ENCODE peak calls at places on chromosomes 1 and 21, in five cellular contexts. X is A549, Y is GM12878, U is HepG2, N is K562. S is an unnamed sample.

GRCh38 chr1:109876617-109877319 is 33.9 kb upstream of the CSF1 start:
- DNase-seq in Y (no peak), N (no peak), U (no peak), X (no peak), S (peak)

GRCh38 chr1:243535014-243535413 is 279.2 kb downstream of the SDCCAG8 start:
- DNase-seq in X (no peak), Y (no peak), N (no peak), U (no peak), S (no peak)

GRCh38 chr21:33229099-33229775 is 501 bp upstream of the IFNAR2 start:
- DNase-seq in Y (no peak), N (no peak), X (no peak), U (no peak), S (no peak)

GRCh38 chr1:202844259-202844658 is 33.5 kb downstream of the PCAT6 start:
- DNase-seq in X (no peak), N (no peak), U (no peak), Y (no peak), S (no peak)

GRCh38 chr1:63414691-63415090 is 47.3 kb downstream of the ALG6 start:
- DNase-seq in N (no peak), Y (no peak), U (no peak), X (no peak), S (no peak)

GRCh38 chr1:22210636-22211035 is 67.7 kb upstream of the WNT4 start:
- DNase-seq in X (no peak), N (no peak), U (no peak), Y (no peak), S (no peak)

GRCh38 chr1:55400560-55400959 is 185.4 kb upstream of the USP24 start:
- DNase-seq in Y (no peak), U (no peak), X (no peak), N (no peak), S (no peak)

GRCh38 chr1:243882276-243882675 is 32.2 kb upstream of the AKT3 start:
- DNase-seq in Y (no peak), U (no peak), N (no peak), X (peak), S (no peak)

GRCh38 chr1:39632491-39633417 is 6.7 kb downstream of the HEYL start:
- DNase-seq in X (no peak), Y (no peak), U (no peak), N (peak), S (no peak)

GRCh38 chr1:153728305-153729066 is 636 bp downstream of the INTS3 start:
- DNase-seq in N (peak), X (peak), Y (no peak), U (peak), S (peak)

GRCh38 chr1:40676516-40676915 is 11.0 kb upstream of the RIMS3 start:
- DNase-seq in Y (no peak), X (no peak), U (no peak), N (no peak), S (no peak)

GRCh38 chr1:145977486-145978476 is 13.3 kb downstream of the POLR3GL start:
- DNase-seq in X (peak), N (peak), Y (no peak), U (peak), S (no peak)

GRCh38 chr1:237042467-237042891 is 495 bp downstream of the RYR2 start:
- DNase-seq in X (no peak), Y (no peak), U (no peak), N (no peak), S (no peak)
- TF ChIP-seq HDAC2 in X (no peak), Y (no peak), U (no peak), N (no peak), S (no peak)

GRCh38 chr1:173432331-173432730 is 44.8 kb upstream of the PRDX6 start:
- DNase-seq in N (no peak), Y (no peak), X (no peak), U (no peak), S (peak)
- TF ChIP-seq HDAC2 in N (no peak), Y (no peak), X (no peak), U (no peak), S (no peak)

GRCh38 chr1:208951908-208952307 is 631.6 kb upstream of the CAMK1G start:
- DNase-seq in N (no peak), U (no peak), Y (no peak), X (no peak), S (no peak)
- TF ChIP-seq HDAC2 in N (no peak), U (no peak), Y (no peak), X (no peak), S (no peak)

GRCh38 chr1:174428739-174429138 is 19.0 kb upstream of the GPR52 start:
- DNase-seq in U (no peak), Y (no peak), N (no peak), X (no peak), S (no peak)

GRCh38 chr1:174428033-174428432 is 19.7 kb upstream of the GPR52 start:
- DNase-seq in Y (no peak), N (no peak), X (peak), U (peak), S (no peak)

GRCh38 chr1:174433451-174433850 is 14.3 kb upstream of the GPR52 start:
- DNase-seq in Y (no peak), X (no peak), N (no peak), U (no peak), S (no peak)
- TF ChIP-seq HDAC2 in Y (no peak), X (no peak), N (no peak), U (no peak), S (no peak)

GRCh38 chr1:157771666-157772425 is 5.1 kb downstream of the FCRL2 start:
- DNase-seq in N (no peak), U (no peak), X (no peak), Y (no peak), S (no peak)

GRCh38 chr1:157766792-157767191 is 10.1 kb downstream of the FCRL2 start:
- DNase-seq in N (no peak), X (no peak), Y (no peak), U (no peak), S (no peak)

GRCh38 chr1:157773723-157774350 is 3.1 kb downstream of the FCRL2 start:
- DNase-seq in Y (no peak), U (peak), N (no peak), X (peak), S (peak)

GRCh38 chr1:157774412-157774811 is 2.5 kb downstream of the FCRL2 start:
- DNase-seq in N (no peak), Y (no peak), U (no peak), X (no peak), S (no peak)

GRCh38 chr1:157770442-157771043 is 6.4 kb downstream of the FCRL2 start:
- DNase-seq in N (peak), X (peak), U (no peak), Y (no peak), S (peak)
- TF ChIP-seq HDAC2 in N (no peak), X (no peak), U (no peak), Y (no peak), S (no peak)

DNA sequence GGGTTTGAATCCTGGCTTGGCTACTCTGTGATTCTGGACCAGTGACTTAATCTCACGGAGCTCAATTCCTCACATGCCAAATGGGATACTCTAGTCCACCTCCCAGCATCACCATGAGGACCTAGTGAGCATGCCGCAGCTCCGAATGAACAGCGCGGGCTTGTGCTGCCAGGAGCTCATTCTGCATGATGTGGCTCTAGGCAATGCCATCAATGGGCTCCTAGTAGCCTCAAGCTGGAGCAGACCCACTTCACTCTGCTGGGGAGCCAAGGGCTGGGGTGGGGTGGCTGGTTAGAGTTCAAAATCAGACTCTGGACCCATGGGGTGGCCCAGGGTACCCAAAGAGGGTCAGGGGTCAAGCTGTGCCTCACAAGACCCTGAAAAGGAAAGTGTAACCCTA is 41.5 kb downstream of the CDK18 start:
- DNase-seq in N (no peak), X (no peak), Y (no peak), U (no peak), S (peak)
- TF ChIP-seq HDAC2 in N (no peak), X (no peak), Y (no peak), U (no peak), S (no peak)

DNA sequence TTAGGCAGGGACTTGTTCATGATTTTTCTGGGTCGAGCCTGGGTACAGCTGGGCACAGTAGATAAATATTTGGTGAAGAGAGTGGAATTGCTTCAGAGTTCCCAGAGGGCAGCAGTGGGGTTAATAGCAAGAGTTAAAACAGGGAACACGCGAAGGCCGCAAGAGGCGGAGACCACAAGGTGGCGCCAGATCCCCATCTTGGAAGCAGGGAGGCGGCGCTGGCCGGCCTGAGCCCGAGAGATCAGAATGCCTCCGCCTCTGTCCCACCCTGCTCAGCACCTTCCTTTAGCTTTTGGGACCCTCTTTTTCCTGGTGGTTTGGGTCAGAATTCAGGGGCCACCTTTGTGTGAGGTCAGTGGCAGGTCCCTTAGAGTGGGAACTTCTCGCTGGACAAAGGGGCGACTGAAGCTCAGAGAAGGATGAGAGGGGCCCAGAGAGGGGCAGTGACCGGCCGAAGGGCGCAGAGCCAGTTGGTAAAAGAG is 6.5 kb upstream of the PADI2 start:
- DNase-seq in Y (no peak), X (peak), U (peak), N (peak), S (peak)
- TF ChIP-seq HDAC2 in Y (no peak), X (no peak), U (no peak), N (no peak), S (no peak)

S was measured in H1.